ENCODE peak calls at places on chromosomes 2 and 18, in six cellular contexts. C is HCT116, O is GM12878, R is HepG2, X is K562, V is SK-N-SH. L is an unnamed sample.

GRCh38 chr18:9474103-9474982 is 970 bp upstream of the RALBP1 start:
- DNase-seq in X (peak), R (peak), C (peak), V (peak), O (no peak), L (peak)

GRCh38 chr18:58143391-58143790 is 99.4 kb downstream of the NEDD4L start:
- DNase-seq in C (no peak), R (no peak), X (no peak), V (peak), O (no peak), L (no peak)

GRCh38 chr2:112541315-112542122 is 746 bp upstream of the POLR1B start:
- DNase-seq in X (peak), C (no peak), O (peak), R (no peak), V (peak), L (no peak)

GRCh38 chr2:48391576-48391975 is 138.4 kb upstream of the STON1 start:
- DNase-seq in O (no peak), X (no peak), V (no peak), R (no peak), C (no peak), L (no peak)

GRCh38 chr2:239579081-239579480 is 178.3 kb upstream of the HDAC4 start:
- DNase-seq in R (no peak), C (no peak), X (no peak), O (no peak), V (no peak), L (no peak)

GRCh38 chr2:27832396-27832795 is 57.8 kb downstream of the RBKS start:
- DNase-seq in X (no peak), C (no peak), O (no peak), R (no peak), V (no peak), L (no peak)

GRCh38 chr2:28401411-28401810 is 8.8 kb downstream of the FOSL2 start:
- DNase-seq in R (no peak), O (no peak), X (no peak), C (no peak), V (no peak), L (no peak)

GRCh38 chr2:239075918-239076727 is 228.2 kb downstream of the TWIST2 start:
- DNase-seq in O (no peak), X (no peak), R (no peak), V (no peak), C (no peak), L (no peak)

GRCh38 chr2:39512434-39512935 is 75.4 kb upstream of the MAP4K3 start:
- DNase-seq in V (no peak), X (no peak), C (no peak), R (no peak), O (no peak), L (no peak)

GRCh38 chr2:168212866-168213265 is 34.5 kb downstream of the STK39 start:
- DNase-seq in X (no peak), O (no peak), C (no peak), R (no peak), V (no peak), L (no peak)

GRCh38 chr2:28164280-28164801 is 228.3 kb upstream of the FOSL2 start:
- DNase-seq in X (no peak), R (no peak), C (no peak), V (peak), O (no peak), L (no peak)

GRCh38 chr2:229725716-229726346 is 11.5 kb upstream of the DNER start:
- DNase-seq in R (no peak), C (peak), O (no peak), V (no peak), X (no peak), L (no peak)

GRCh38 chr2:45282646-45283045 is 273.4 kb upstream of the SIX2 start:
- DNase-seq in O (no peak), X (no peak), V (no peak), C (no peak), R (no peak), L (no peak)

GRCh38 chr2:179751184-179751809 is 110.1 kb downstream of the ZNF385B start:
- DNase-seq in X (peak), O (no peak), C (peak), R (peak), V (peak), L (peak)

GRCh38 chr2:69966496-69966895 is 5.1 kb upstream of the ASPRV1 start:
- DNase-seq in V (no peak), O (no peak), X (no peak), R (no peak), C (no peak), L (no peak)

GRCh38 chr18:13070460-13070859 is 79.3 kb downstream of the CEP192 start:
- DNase-seq in C (no peak), V (no peak), O (no peak), R (peak), X (no peak), L (no peak)

GRCh38 chr2:68086166-68086565 is 23.4 kb upstream of the C1D start:
- DNase-seq in V (no peak), X (no peak), R (no peak), O (no peak), C (no peak), L (no peak)

GRCh38 chr2:9178905-9179571 is 27.6 kb upstream of the ASAP2 start:
- DNase-seq in R (peak), O (peak), V (no peak), X (no peak), C (no peak), L (no peak)

GRCh38 chr2:85666435-85666924 is 1.5 kb downstream of the SFTPB start:
- DNase-seq in O (no peak), C (no peak), R (no peak), X (no peak), V (no peak), L (no peak)

GRCh38 chr2:156175946-156176345 is 156.6 kb downstream of the NR4A2 start:
- DNase-seq in R (no peak), O (no peak), X (no peak), V (no peak), C (no peak), L (no peak)
- TF ChIP-seq JUND in R (no peak), O (no peak), X (no peak), V (no peak), C (no peak), L (no peak)

GRCh38 chr2:130245976-130246375 is 47.7 kb upstream of the TUBA3E start:
- DNase-seq in C (no peak), O (no peak), X (no peak), V (peak), R (no peak), L (no peak)

GRCh38 chr2:130246430-130246829 is 48.2 kb upstream of the TUBA3E start:
- DNase-seq in C (no peak), R (no peak), V (peak), O (no peak), X (no peak), L (no peak)

GRCh38 chr2:130243359-130243758 is 45.1 kb upstream of the TUBA3E start:
- DNase-seq in R (no peak), V (no peak), X (no peak), O (no peak), C (no peak), L (no peak)

GRCh38 chr2:130241041-130241707 is 42.9 kb upstream of the TUBA3E start:
- DNase-seq in V (no peak), C (peak), R (peak), X (peak), O (no peak), L (no peak)
- TF ChIP-seq JUND in V (no peak), C (peak), R (no peak), X (peak), O (no peak), L (no peak)

DNA sequence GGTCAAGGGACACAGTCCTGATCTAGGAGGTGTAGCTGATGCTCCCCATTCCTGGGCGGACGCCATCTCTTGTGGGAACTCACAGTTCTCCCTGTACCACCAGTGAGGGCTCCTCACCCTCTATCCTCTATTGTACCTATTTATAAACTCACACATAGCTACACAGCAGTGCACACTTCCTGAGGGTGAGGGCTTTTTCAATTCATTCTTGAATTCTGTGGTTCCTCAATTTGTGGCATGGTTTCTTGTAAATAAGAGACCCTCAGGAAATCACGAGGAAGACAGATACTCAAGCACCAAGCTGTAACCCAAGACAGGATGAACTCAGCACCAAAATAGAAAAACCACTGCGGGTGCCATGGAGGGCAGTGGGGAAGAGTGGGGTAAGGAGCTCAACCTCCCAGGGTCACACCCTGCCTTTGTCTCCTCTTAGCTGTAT is 245.9 kb upstream of the PXDN start:
- DNase-seq in X (no peak), R (no peak), C (no peak), O (no peak), V (no peak), L (no peak)
- TF ChIP-seq JUND in X (no peak), R (no peak), C (no peak), O (no peak), V (no peak), L (no peak)

DNA sequence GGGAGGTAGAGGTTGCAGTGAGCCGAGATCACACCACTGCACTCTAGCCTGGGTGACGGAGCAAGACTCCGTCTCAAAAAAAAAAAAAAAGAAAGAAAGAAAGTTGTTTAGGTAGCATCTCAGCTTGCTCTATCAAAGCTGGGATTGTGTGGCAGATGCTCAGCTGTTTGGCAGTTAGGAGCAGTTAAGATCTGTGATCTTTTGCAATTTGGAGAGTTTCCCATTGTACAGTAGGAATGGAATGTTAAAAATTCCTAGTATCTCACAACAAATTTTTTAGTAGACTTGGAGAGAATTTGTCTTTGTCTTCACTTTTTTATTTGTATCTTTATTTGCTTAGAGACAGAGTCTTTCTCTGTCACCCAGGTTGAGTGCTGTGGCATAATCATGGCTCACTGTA is 122.9 kb upstream of the UNC80 start:
- DNase-seq in R (no peak), X (no peak), C (no peak), O (no peak), V (no peak), L (no peak)
- TF ChIP-seq JUND in R (no peak), X (no peak), C (no peak), O (no peak), V (no peak), L (no peak)

GRCh38 chr2:241852116-241852980 is 6.3 kb downstream of the PDCD1 start:
- DNase-seq in X (no peak), R (no peak), V (peak), O (no peak), C (no peak), L (no peak)
- TF ChIP-seq JUND in X (no peak), R (no peak), V (no peak), O (no peak), C (no peak), L (no peak)

L was measured in T47D.